ENCODE peak calls at places on chromosomes 16 and 17, in seven cellular contexts. M is H1, R is sigmoid colon, Q is SK-N-SH, P is transverse colon, D is stomach, L is esophagus muscularis mucosa. N is an unnamed sample.

GRCh38 chr17:59830007-59830630 is 62.6 kb downstream of the TUBD1 start:
- DNase-seq in M (no peak), R (no peak), Q (no peak), P (no peak), D (no peak), L (no peak), N (no peak)

GRCh38 chr16:10256855-10257641 is 74.8 kb upstream of the GRIN2A start:
- DNase-seq in M (peak; percentile 64), R (no peak), Q (peak; percentile 86), P (peak; percentile 26), D (peak; percentile 50), L (no peak), N (no peak)

GRCh38 chr17:31067699-31068184 is 27.0 kb upstream of the NF1 start:
- DNase-seq in M (no peak), R (no peak), Q (no peak), P (no peak), D (no peak), L (no peak), N (no peak)

GRCh38 chr17:9645858-9646555 is 690 bp downstream of the USP43 start:
- DNase-seq in M (peak; percentile 76), R (no peak), Q (peak; percentile 27), P (peak; percentile 76), D (peak; percentile 79), L (no peak), N (peak; percentile 54)

GRCh38 chr17:28397687-28398279 is 8.2 kb downstream of the SLC46A1 start:
- DNase-seq in M (no peak), R (no peak), Q (no peak), P (no peak), D (no peak), L (no peak), N (no peak)

GRCh38 chr16:65767125-65767524 is 599.4 kb upstream of the CDH5 start:
- DNase-seq in M (no peak), R (no peak), Q (no peak), P (no peak), D (no peak), L (no peak), N (no peak)

GRCh38 chr16:88315543-88316105 is 67.1 kb upstream of the ZNF469 start:
- DNase-seq in M (no peak), R (no peak), Q (no peak), P (peak; percentile 12), D (peak; percentile 38), L (no peak), N (no peak)

GRCh38 chr17:60602871-60603270 is 2.9 kb downstream of the PPM1D start:
- DNase-seq in M (no peak), R (no peak), Q (no peak), P (no peak), D (no peak), L (no peak), N (no peak)

GRCh38 chr17:10247806-10248334 is 49.5 kb upstream of the GAS7 start:
- DNase-seq in M (no peak), R (no peak), Q (no peak), P (no peak), D (no peak), L (no peak), N (no peak)

GRCh38 chr16:10558305-10558704 is 22.1 kb downstream of the EMP2 start:
- DNase-seq in M (no peak), R (no peak), Q (no peak), P (no peak), D (peak; percentile 40), L (no peak), N (no peak)

GRCh38 chr17:79707931-79708891 is 22.5 kb upstream of the ENPP7 start:
- DNase-seq in M (peak; percentile 92), R (no peak), Q (peak; percentile 89), P (peak; percentile 54), D (peak; percentile 56), L (no peak), N (no peak)

GRCh38 chr16:35463358-35463757 is 2003.9 kb downstream of the TP53TG3F start:
- DNase-seq in M (no peak), R (no peak), Q (no peak), P (no peak), D (no peak), L (no peak), N (no peak)

GRCh38 chr17:45963889-45964288 is 35.2 kb upstream of the STH start:
- DNase-seq in M (no peak), R (no peak), Q (no peak), P (no peak), D (no peak), L (no peak), N (no peak)

GRCh38 chr17:45963258-45963657 is 35.8 kb upstream of the STH start:
- DNase-seq in M (no peak), R (no peak), Q (no peak), P (no peak), D (no peak), L (no peak), N (no peak)

GRCh38 chr17:45967378-45967777 is 31.7 kb upstream of the STH start:
- DNase-seq in M (no peak), R (no peak), Q (no peak), P (no peak), D (no peak), L (no peak), N (no peak)

GRCh38 chr17:45964634-45965033 is 34.4 kb upstream of the STH start:
- DNase-seq in M (no peak), R (no peak), Q (no peak), P (no peak), D (no peak), L (no peak), N (no peak)

GRCh38 chr17:45965741-45966140 is 33.3 kb upstream of the STH start:
- DNase-seq in M (no peak), R (no peak), Q (no peak), P (no peak), D (no peak), L (no peak), N (no peak)
- TF ChIP-seq EP300 in M (no peak), R (no peak), Q (no peak), P (no peak), D (no peak), L (no peak), N (no peak)

DNA sequence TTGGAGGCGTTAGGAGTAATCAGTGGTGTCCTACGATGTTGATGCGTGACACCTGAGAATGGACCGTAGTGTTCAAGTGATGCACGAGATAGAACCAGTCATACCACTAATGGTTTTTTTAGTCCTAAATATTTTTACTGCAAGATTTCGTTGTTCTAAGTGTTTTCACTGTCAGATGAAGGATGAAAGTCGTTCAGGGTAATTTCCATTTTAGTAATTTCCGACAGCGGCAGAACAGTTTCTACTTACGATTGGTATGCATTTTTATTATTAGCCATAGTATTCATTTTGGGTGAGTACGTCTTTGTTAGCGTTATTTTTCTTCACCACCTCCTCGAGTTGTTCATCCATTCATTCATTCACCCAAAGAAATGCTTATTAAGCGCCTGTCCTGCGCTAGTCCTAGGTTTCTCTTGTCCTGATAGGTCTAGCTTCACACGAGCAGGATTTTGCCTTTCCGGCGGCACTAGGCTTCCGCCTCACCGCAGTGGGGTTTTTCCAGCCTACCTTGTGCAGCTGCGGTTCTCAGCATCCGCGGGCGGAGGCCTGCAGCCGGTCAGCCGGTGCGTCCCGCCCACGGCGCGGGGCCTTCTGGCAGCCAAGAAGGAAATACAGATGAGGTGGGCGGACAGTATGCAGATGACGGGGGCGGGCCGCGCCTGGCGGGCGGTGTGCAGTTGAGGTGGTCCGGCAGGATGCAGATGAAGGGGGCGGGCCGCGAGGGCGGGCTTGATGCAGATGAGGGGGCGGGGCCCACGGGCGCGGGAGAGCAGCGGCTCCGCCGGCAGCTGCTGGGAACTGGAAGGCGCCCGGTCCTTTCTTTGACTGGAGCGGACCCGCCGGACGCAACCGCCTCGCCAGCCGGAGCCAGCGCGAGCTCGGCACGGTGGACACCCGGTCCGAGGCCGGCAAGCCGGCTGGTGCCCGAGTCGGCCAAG is 146.4 kb downstream of the SPECC1 start:
- DNase-seq in M (peak; percentile 99), R (peak; percentile 95), Q (peak; percentile 99), P (peak; percentile 99), D (peak; percentile 100), L (peak; percentile 98), N (peak; percentile 96)
- TF ChIP-seq POLR2AphosphoS5 in M (peak; percentile 80), R (peak; percentile 39), Q (no peak), P (peak; percentile 50), D (peak; percentile 65), L (peak; percentile 50), N (no peak)

GRCh38 chr17:72711531-72712310 is 380.8 kb downstream of the SLC39A11 start:
- DNase-seq in M (no peak), R (no peak), Q (no peak), P (no peak), D (no peak), L (no peak), N (no peak)

GRCh38 chr17:72715906-72716572 is 376.4 kb downstream of the SLC39A11 start:
- DNase-seq in M (no peak), R (no peak), Q (no peak), P (no peak), D (no peak), L (no peak), N (no peak)

GRCh38 chr17:72713701-72714100 is 378.8 kb downstream of the SLC39A11 start:
- DNase-seq in M (no peak), R (no peak), Q (no peak), P (no peak), D (no peak), L (no peak), N (no peak)

GRCh38 chr17:72717276-72717675 is 375.2 kb downstream of the SLC39A11 start:
- DNase-seq in M (no peak), R (no peak), Q (no peak), P (no peak), D (no peak), L (no peak), N (no peak)

GRCh38 chr17:72714357-72714966 is 378.0 kb downstream of the SLC39A11 start:
- DNase-seq in M (no peak), R (no peak), Q (no peak), P (no peak), D (no peak), L (no peak), N (no peak)
- TF ChIP-seq EP300 in M (no peak), R (no peak), Q (no peak), P (no peak), D (no peak), L (no peak), N (no peak)

DNA sequence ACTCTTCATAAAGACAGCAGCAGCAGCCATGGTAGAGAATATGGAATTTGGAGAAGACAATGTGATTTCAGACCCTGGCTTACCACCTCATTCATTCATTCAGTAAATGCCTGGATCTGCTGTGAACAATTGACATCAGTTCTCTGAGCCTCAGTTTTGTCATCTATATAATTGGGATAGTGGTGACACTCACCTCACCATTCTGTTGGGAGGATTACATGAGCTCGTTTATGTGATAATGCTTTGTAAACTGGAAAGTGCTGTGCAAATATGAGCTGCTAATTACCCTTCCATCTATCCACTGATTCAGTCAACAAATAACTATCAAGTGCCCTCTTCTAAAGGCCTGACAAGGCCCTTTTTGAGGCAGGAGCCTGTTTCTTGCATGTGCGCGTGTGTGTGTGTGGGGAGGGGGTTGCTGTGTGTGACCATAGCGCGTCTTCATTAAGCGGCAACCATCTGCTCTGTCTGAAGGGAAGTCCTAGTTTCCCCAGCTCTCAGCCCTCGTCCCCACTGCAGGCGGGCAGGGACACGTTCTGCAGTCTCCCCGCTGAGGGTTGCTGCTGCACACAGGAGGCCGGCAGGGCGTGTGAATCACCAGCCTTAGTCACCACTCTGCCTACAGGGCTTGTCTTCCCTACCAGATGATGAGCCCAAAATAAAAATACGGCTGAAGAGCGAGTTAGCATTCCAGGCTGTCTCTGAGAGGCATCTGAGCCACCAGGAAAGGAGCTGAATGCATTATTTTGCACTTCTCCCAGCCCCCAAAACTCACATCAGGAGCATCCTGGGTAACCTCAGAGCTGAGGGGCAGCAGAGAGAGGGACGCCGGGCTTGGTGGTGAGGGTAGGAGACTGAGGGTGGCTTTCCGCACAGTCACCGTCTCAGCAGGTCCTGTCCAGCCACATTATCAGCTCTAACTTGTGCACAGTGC is 19.9 kb downstream of the ARL4D start:
- DNase-seq in M (no peak), R (peak; percentile 92), Q (no peak), P (peak; percentile 37), D (no peak), L (no peak), N (no peak)
- TF ChIP-seq POLR2AphosphoS5 in M (no peak), R (peak; percentile 90), Q (peak; percentile 60), P (peak; percentile 44), D (no peak), L (peak; percentile 92), N (no peak)